ENCODE peak calls at places on chromosomes 13 and 19, in eight cellular contexts. C is H54, B is NCI-H2081, G is left lung, Y is iPS-NIHi11, Q is activated gamma-delta T cell treated with Interleukin-2 at 50 U/mL for 16 hours, R is NCI-H1105, X is pons. P is an unnamed sample.

GRCh38 chr19:46391296-46392251 is 21.8 kb downstream of the CCDC8 start:
- DNase-seq in C (no peak), Y (no peak), B (no peak), R (no peak), X (no peak), Q (no peak), G (peak; percentile 33), P (no peak)

GRCh38 chr19:14761607-14762006 is 16.8 kb downstream of the ADGRE2 start:
- DNase-seq in B (no peak), Y (no peak), X (no peak), Q (no peak), R (no peak), G (no peak), C (no peak), P (no peak)

GRCh38 chr19:33750587-33751385 is 45.9 kb upstream of the KCTD15 start:
- DNase-seq in Y (no peak), G (no peak), B (no peak), C (no peak), Q (no peak), X (no peak), R (no peak), P (no peak)

GRCh38 chr13:28819748-28820098 is 416 bp upstream of the MTUS2 start:
- DNase-seq in B (no peak), Y (peak; percentile 93), Q (no peak), R (peak; percentile 18), G (no peak), X (no peak), C (no peak), P (peak; percentile 55)

GRCh38 chr19:38726284-38726673 is 18.0 kb downstream of the CAPN12 start:
- DNase-seq in Q (no peak), G (no peak), Y (no peak), C (no peak), R (no peak), X (no peak), B (no peak), P (no peak)

GRCh38 chr19:15213715-15214381 is 13.1 kb upstream of the NOTCH3 start:
- DNase-seq in X (no peak), G (no peak), Q (no peak), R (no peak), B (no peak), Y (no peak), C (no peak), P (peak; percentile 42)

GRCh38 chr19:41298327-41298964 is 11.5 kb upstream of the CCDC97 start:
- DNase-seq in R (no peak), Y (no peak), Q (peak; percentile 46), G (peak; percentile 93), B (peak; percentile 8), C (no peak), X (peak; percentile 23), P (peak; percentile 91)

GRCh38 chr13:82147526-82147925 is 1734.7 kb downstream of the SLITRK1 start:
- DNase-seq in Q (no peak), X (no peak), B (no peak), Y (no peak), R (no peak), C (no peak), G (no peak), P (peak; percentile 31)

GRCh38 chr19:47122359-47123335 is 8.0 kb upstream of the SAE1 start:
- DNase-seq in Y (no peak), B (no peak), R (no peak), Q (no peak), X (no peak), C (no peak), G (no peak), P (peak; percentile 82)